ENCODE peak calls at places on chromosomes 12 and 14, in four cellular contexts. J is choroid plexus epithelial cell, H is coronary artery, R is A549. M is an unnamed sample.

GRCh38 chr14:93544212-93544611 is 113.5 kb downstream of the UNC79 start:
- DNase-seq in J (no peak), H (no peak), R (no peak), M (no peak)

GRCh38 chr14:69349091-69349777 is 48.9 kb downstream of the ERH start:
- DNase-seq in J (no peak), H (no peak), R (no peak), M (no peak)

GRCh38 chr14:32711103-32711680 is 227.5 kb upstream of the NPAS3 start:
- DNase-seq in J (peak), H (no peak), R (peak), M (peak)

GRCh38 chr14:90381011-90381790 is 15.6 kb upstream of the CALM1 start:
- DNase-seq in J (peak), H (peak), R (no peak), M (peak)

GRCh38 chr12:122323311-122324019 is 57.2 kb upstream of the VPS33A start:
- DNase-seq in J (no peak), H (no peak), R (no peak), M (no peak)

GRCh38 chr12:115385141-115385540 is 701.2 kb upstream of the TBX3 start:
- DNase-seq in J (no peak), H (no peak), R (no peak), M (no peak)

GRCh38 chr12:107125833-107126232 is 32.5 kb upstream of the CRY1 start:
- DNase-seq in J (no peak), H (no peak), R (no peak), M (no peak)

GRCh38 chr12:45893240-45893639 is 97.1 kb downstream of the SCAF11 start:
- DNase-seq in J (peak), H (no peak), R (peak), M (no peak)

GRCh38 chr14:90061849-90062794 is at the start of gene KCNK13:
- DNase-seq in J (no peak), H (no peak), R (peak), M (no peak)

GRCh38 chr12:131919366-131920156 is 9.5 kb upstream of the PUS1 start:
- DNase-seq in J (no peak), H (no peak), R (no peak), M (no peak)

GRCh38 chr14:52922656-52923055 is 28.2 kb downstream of the FERMT2 start:
- DNase-seq in J (peak), H (no peak), R (no peak), M (peak)

GRCh38 chr12:109735051-109735521 is 21.5 kb downstream of the FAM222A start:
- DNase-seq in J (no peak), H (no peak), R (no peak), M (no peak)

GRCh38 chr12:7645395-7646177 is 20.1 kb downstream of the APOBEC1 start:
- DNase-seq in J (peak), H (no peak), R (peak), M (peak)

GRCh38 chr12:67772276-67773169 is 124.0 kb downstream of the DYRK2 start:
- DNase-seq in J (peak), H (no peak), R (peak), M (no peak)

GRCh38 chr12:17216156-17216555 is 610.2 kb upstream of the LMO3 start:
- DNase-seq in J (no peak), H (no peak), R (no peak), M (no peak)

GRCh38 chr14:67428501-67429031 is 16.6 kb upstream of the PLEK2 start:
- DNase-seq in J (peak), H (no peak), R (peak), M (peak)

GRCh38 chr14:24630872-24631477 is 3.0 kb downstream of the GZMB start:
- DNase-seq in J (peak), H (no peak), R (no peak), M (peak)

GRCh38 chr12:43069768-43070221 is 480.2 kb upstream of the PRICKLE1 start:
- DNase-seq in J (peak), H (no peak), R (no peak), M (peak)

GRCh38 chr14:104114421-104115130 is 23.8 kb upstream of the KIF26A start:
- DNase-seq in J (no peak), H (no peak), R (no peak), M (no peak)

GRCh38 chr12:104566244-104566993 is 109.7 kb downstream of the CHST11 start:
- DNase-seq in J (no peak), H (no peak), R (no peak), M (no peak)

GRCh38 chr14:92121207-92121669 is 268 bp downstream of the NDUFB1 start:
- DNase-seq in J (peak), H (peak), R (peak), M (peak)

GRCh38 chr12:30753233-30753632 is 1.5 kb downstream of the CAPRIN2 start:
- DNase-seq in J (peak), H (no peak), R (peak), M (peak)

GRCh38 chr12:70796989-70797388 is 123.5 kb downstream of the PTPRR start:
- DNase-seq in J (no peak), H (no peak), R (no peak), M (no peak)

GRCh38 chr12:121723200-121723599 is 10.6 kb downstream of the TMEM120B start:
- DNase-seq in J (no peak), H (no peak), R (no peak), M (no peak)

GRCh38 chr12:94509317-94509716 is 49.6 kb upstream of the CEP83 start:
- DNase-seq in J (peak), H (no peak), R (no peak), M (no peak)

GRCh38 chr12:91143241-91143640 is 31.9 kb upstream of the LUM start:
- DNase-seq in J (no peak), H (no peak), R (no peak), M (peak)

GRCh38 chr12:116338064-116338872 is 60.8 kb upstream of the MED13L start:
- DNase-seq in J (no peak), H (no peak), R (no peak), M (no peak)

GRCh38 chr12:124556896-124557501 is 10.4 kb downstream of the NCOR2 start:
- DNase-seq in J (no peak), H (no peak), R (no peak), M (no peak)

DNA sequence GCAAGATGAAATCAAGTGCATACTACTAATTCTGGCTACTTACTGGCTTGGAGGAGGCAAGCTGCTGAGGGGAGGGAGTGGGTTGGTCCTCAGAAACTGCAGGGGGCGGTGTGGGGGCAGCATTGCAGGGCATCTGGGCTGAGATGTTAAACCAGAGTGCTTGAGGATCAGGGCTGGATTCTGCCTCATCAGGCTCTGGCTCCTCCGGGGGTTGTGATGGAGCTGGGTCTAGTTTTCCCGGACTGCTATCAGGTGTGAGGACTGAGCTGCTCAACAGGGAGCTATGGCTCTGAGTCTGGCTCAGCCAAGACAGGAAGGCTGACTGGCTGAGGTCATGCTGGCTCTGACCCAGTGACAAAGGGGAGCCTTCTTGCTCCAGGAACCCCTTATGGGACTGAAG is 28.6 kb downstream of the BAZ2A start:
- DNase-seq in J (peak), H (no peak), R (peak), M (no peak)
- TF ChIP-seq CTCF in J (peak), H (no peak), R (peak), M (no peak)

DNA sequence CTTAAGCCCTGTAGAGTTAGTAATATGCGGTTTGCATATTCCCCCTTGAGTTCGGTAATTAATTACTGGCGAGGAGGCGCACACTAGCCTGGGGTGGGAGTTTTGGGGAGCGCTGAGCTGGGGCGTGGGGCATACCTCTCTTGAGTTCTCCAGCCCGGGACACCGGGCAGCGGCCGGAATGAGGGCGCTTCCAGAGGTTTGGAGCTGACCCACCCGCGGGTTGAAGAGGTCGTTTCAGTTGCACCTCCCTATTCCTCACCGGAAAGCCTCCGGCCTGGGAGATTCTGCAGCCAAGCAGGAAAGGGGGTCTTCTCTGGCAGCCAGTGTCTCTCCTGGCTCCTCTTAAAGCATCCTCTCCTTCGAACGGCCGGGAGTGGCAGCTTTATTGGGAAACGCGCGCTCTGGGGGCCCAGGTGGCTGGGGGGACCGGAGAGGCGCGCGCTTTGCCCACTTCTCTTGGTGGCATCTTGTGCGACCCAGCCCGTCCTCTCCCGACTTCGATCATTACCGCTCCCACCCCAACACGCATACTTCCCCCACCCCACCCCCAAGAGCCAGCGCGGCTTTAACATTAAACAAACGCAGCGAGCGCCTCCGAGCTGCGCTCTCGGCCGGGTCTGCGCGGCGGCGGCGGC is 3.9 kb upstream of the LHX5 start:
- DNase-seq in J (no peak), H (no peak), R (no peak), M (no peak)
- H3K4me3 ChIP-seq in J (no peak), H (no peak), R (no peak), M (no peak)

GRCh38 chr14:20350860-20351259 is 7.4 kb downstream of the PARP2 start:
- DNase-seq in J (peak), H (no peak), R (no peak), M (peak)
- TF ChIP-seq CTCF in J (peak), H (no peak), R (no peak), M (peak)

GRCh38 chr12:89276860-89277259 is 75.4 kb downstream of the DUSP6 start:
- DNase-seq in J (no peak), H (no peak), R (no peak), M (peak)
- H3K4me3 ChIP-seq in J (no peak), H (no peak), R (no peak), M (no peak)

GRCh38 chr12:89769483-89769818 is 60.8 kb upstream of the ATP2B1 start:
- DNase-seq in J (no peak), H (no peak), R (no peak), M (no peak)
- TF ChIP-seq CTCF in J (peak), H (no peak), R (no peak), M (no peak)

M was measured in fibroblast of the aortic adventitia.